ENCODE peak calls at places on chromosomes 4 and X, in nine cellular contexts. J, N, K, Q, Y, G, O, U and F are unnamed samples.

GRCh38 chrX:15680401-15680800 is 15.8 kb upstream of the CLTRN start:
- DNase-seq in J (peak; percentile 79), N (peak; percentile 83), K (no peak), Q (no peak), Y (no peak), G (no peak), O (no peak), U (no peak), F (peak; percentile 4)

GRCh38 chrX:123975180-123975579 is 13.7 kb downstream of the STAG2 start:
- DNase-seq in J (no peak), N (peak; percentile 82), K (no peak), Q (no peak), Y (no peak), G (no peak), O (no peak), U (no peak), F (no peak)

GRCh38 chr4:184732126-184732525 is 1.8 kb downstream of the CENPU start:
- DNase-seq in J (no peak), N (peak; percentile 52), K (peak; percentile 82), Q (no peak), Y (no peak), G (no peak), O (no peak), U (no peak), F (no peak)

GRCh38 chr4:2065106-2065930 is 6.2 kb downstream of the NAT8L start:
- DNase-seq in J (no peak), N (no peak), K (no peak), Q (no peak), Y (no peak), G (no peak), O (peak; percentile 63), U (no peak), F (no peak)

GRCh38 chr4:10773010-10773409 is 88.4 kb upstream of the CLNK start:
- DNase-seq in J (peak; percentile 60), N (peak; percentile 12), K (no peak), Q (no peak), Y (no peak), G (no peak), O (no peak), U (no peak), F (no peak)

GRCh38 chr4:86233681-86234080 is 126.2 kb downstream of the MAPK10 start:
- DNase-seq in J (peak; percentile 41), N (peak; percentile 95), K (no peak), Q (no peak), Y (no peak), G (no peak), O (no peak), U (no peak), F (no peak)

GRCh38 chr4:22901631-22902030 is 208.9 kb downstream of the GBA3 start:
- DNase-seq in J (no peak), N (peak; percentile 44), K (no peak), Q (no peak), Y (no peak), G (no peak), O (no peak), U (no peak), F (no peak)

GRCh38 chrX:136431625-136432024 is 56.1 kb upstream of the BRS3 start:
- DNase-seq in J (no peak), N (no peak), K (no peak), Q (no peak), Y (no peak), G (no peak), O (no peak), U (no peak), F (no peak)

GRCh38 chr4:168484626-168485025 is 4.3 kb upstream of the DDX60L start:
- DNase-seq in J (peak; percentile 90), N (peak; percentile 80), K (peak; percentile 32), Q (no peak), Y (no peak), G (no peak), O (no peak), U (peak; percentile 82), F (no peak)

GRCh38 chr4:37797923-37798322 is 28.6 kb upstream of the PGM2 start:
- DNase-seq in J (no peak), N (no peak), K (no peak), Q (no peak), Y (no peak), G (no peak), O (no peak), U (no peak), F (no peak)

GRCh38 chrX:43882294-43882681 is at the start of gene MAOB:
- DNase-seq in J (no peak), N (peak; percentile 30), K (peak; percentile 21), Q (peak; percentile 55), Y (no peak), G (no peak), O (peak; percentile 79), U (no peak), F (peak; percentile 27)

GRCh38 chrX:9875801-9876200 is 89.6 kb downstream of the SHROOM2 start:
- DNase-seq in J (no peak), N (no peak), K (no peak), Q (no peak), Y (no peak), G (no peak), O (no peak), U (no peak), F (no peak)

GRCh38 chrX:18410038-18410437 is 15.4 kb upstream of the CDKL5 start:
- DNase-seq in J (peak; percentile 75), N (peak; percentile 41), K (peak; percentile 55), Q (no peak), Y (no peak), G (peak; percentile 34), O (no peak), U (no peak), F (no peak)

GRCh38 chr4:71863457-71863856 is 79.6 kb upstream of the GC start:
- DNase-seq in J (no peak), N (no peak), K (no peak), Q (no peak), Y (no peak), G (no peak), O (no peak), U (no peak), F (no peak)

GRCh38 chrX:15686818-15687685 is 22.4 kb upstream of the CLTRN start:
- DNase-seq in J (peak; percentile 61), N (peak; percentile 41), K (peak; percentile 78), Q (peak; percentile 49), Y (no peak), G (peak; percentile 46), O (no peak), U (peak; percentile 23), F (peak; percentile 32)

GRCh38 chr4:107299646-107300045 is 263.5 kb upstream of the DKK2 start:
- DNase-seq in J (no peak), N (peak; percentile 83), K (no peak), Q (no peak), Y (no peak), G (no peak), O (no peak), U (no peak), F (no peak)

DNA sequence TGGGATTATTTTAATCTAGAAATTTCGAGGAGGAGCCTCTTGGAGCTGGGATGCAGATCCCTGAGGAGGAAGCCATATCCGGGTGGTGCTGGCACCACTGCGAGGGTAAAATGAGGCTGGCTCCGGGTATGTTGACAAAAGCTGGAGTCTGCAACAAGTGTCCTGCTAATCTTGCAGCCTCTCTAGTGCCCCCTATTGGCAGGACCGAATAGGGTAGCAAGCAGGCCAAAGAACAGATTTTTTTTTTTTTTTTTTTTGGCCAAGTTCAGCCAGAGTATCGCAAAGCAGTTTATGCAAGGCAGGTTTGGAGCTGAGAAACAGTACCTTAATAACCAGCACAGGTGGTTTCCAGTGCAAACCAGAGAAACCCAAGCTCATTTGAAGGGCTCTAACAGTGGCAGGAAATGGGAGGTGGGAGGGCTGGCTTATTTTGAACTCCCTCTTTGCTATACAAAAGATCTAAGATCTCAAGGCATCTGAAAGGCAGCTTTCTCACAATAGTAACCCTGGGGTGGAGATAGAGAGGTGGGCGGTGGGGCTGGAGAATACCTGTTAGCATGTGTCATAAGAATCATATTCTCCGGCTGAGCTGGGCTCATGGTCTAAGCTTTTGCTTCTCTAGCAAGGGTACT is 38.2 kb upstream of the OCIAD2 start:
- DNase-seq in J (no peak), N (no peak), K (peak; percentile 73), Q (peak; percentile 75), Y (no peak), G (no peak), O (no peak), U (no peak), F (peak; percentile 34)
- TF ChIP-seq CTCF in J (peak; percentile 37), N (peak; percentile 28), K (peak; percentile 81), Q (peak; percentile 63), Y (peak; percentile 57), G (peak; percentile 22), O (peak; percentile 23), U (no peak), F (peak; percentile 29)

GRCh38 chrX:30762754-30763153 is 109.5 kb downstream of the GK start:
- DNase-seq in J (no peak), N (no peak), K (no peak), Q (no peak), Y (no peak), G (no peak), O (no peak), U (no peak), F (no peak)
- TF ChIP-seq CTCF in J (no peak), N (no peak), K (no peak), Q (no peak), Y (no peak), G (no peak), O (no peak), U (no peak), F (no peak)

GRCh38 chr4:73258668-73259551 is at the start of gene ANKRD17:
- DNase-seq in J (peak; percentile 94), N (peak; percentile 92), K (peak; percentile 95), Q (peak; percentile 96), Y (peak; percentile 96), G (peak; percentile 56), O (peak; percentile 97), U (peak; percentile 82), F (peak; percentile 89)
- TF ChIP-seq CTCF in J (peak; percentile 12), N (no peak), K (no peak), Q (peak; percentile 10), Y (peak; percentile 37), G (no peak), O (peak; percentile 26), U (no peak), F (no peak)

GRCh38 chr4:136690363-136690762 is 841.9 kb downstream of the PCDH18 start:
- DNase-seq in J (no peak), N (peak; percentile 25), K (peak; percentile 8), Q (no peak), Y (no peak), G (no peak), O (no peak), U (no peak), F (no peak)

GRCh38 chr4:136687596-136687995 is 844.7 kb downstream of the PCDH18 start:
- DNase-seq in J (no peak), N (no peak), K (no peak), Q (no peak), Y (no peak), G (no peak), O (peak; percentile 31), U (no peak), F (no peak)

GRCh38 chr4:136691607-136692006 is 840.7 kb downstream of the PCDH18 start:
- DNase-seq in J (no peak), N (no peak), K (no peak), Q (no peak), Y (no peak), G (no peak), O (no peak), U (no peak), F (no peak)

DNA sequence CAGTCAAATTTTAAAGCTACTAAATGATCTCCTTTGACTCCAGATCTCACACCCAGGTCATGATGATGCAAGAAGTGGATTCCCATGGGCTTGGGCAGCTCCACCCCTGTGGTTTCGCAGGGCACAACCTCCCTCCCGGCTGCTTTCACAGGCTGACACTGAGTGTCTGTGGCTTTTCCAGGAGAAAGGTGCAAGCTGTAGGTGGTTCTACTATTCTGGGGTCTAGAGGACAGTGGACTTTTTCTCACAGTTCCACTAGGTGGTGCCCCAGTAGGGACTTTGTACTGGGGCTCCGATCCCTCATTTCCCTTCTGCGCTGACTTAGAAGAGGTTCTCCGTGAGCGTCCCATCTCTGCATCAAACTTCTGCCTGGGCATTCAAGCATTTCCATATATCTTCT is 845.2 kb downstream of the PCDH18 start:
- DNase-seq in J (peak; percentile 25), N (no peak), K (no peak), Q (peak; percentile 49), Y (no peak), G (no peak), O (peak; percentile 31), U (no peak), F (no peak)
- TF ChIP-seq CTCF in J (peak; percentile 51), N (peak; percentile 18), K (no peak), Q (peak; percentile 37), Y (no peak), G (no peak), O (no peak), U (peak; percentile 9), F (no peak)